ENCODE peak calls at places on chromosomes 7 and 10, in seven cellular contexts. X is colonic mucosa; N is sigmoid colon; C is foreskin fibroblast; M is fibroblast of pulmonary artery; I is CD4-positive, CD25-positive, alpha-beta regulatory T cell; K is cardiac muscle cell. W is an unnamed sample.

GRCh38 chr7:27071622-27072390 is 24.0 kb downstream of the HOXA1 start:
- DNase-seq in X (no peak), N (no peak), C (no peak), M (no peak), I (no peak), K (no peak), W (no peak)

GRCh38 chr7:158771213-158771817 is 58.0 kb downstream of the ESYT2 start:
- DNase-seq in X (no peak), N (no peak), C (peak), M (no peak), I (no peak), K (no peak), W (no peak)

GRCh38 chr10:72259491-72260214 is 14.1 kb upstream of the DDIT4 start:
- DNase-seq in X (no peak), N (peak), C (peak), M (peak), I (no peak), K (peak), W (peak)

GRCh38 chr10:100020161-100020882 is 10.6 kb upstream of the DNMBP start:
- DNase-seq in X (no peak), N (no peak), C (no peak), M (no peak), I (peak), K (no peak), W (peak)

GRCh38 chr7:55441002-55441401 is 75.9 kb downstream of the LANCL2 start:
- DNase-seq in X (no peak), N (no peak), C (no peak), M (no peak), I (no peak), K (no peak), W (no peak)

GRCh38 chr10:30829921-30830671 is 200.5 kb upstream of the LYZL2 start:
- DNase-seq in X (no peak), N (no peak), C (peak), M (peak), I (no peak), K (peak), W (no peak)

GRCh38 chr7:42272793-42273665 is 36.0 kb upstream of the GLI3 start:
- DNase-seq in X (no peak), N (no peak), C (peak), M (peak), I (no peak), K (peak), W (peak)

GRCh38 chr7:142357953-142358520 is 100.2 kb upstream of the PRSS58 start:
- DNase-seq in X (peak), N (no peak), C (peak), M (peak), I (peak), K (peak), W (peak)

GRCh38 chr7:29858080-29858951 is 52.0 kb downstream of the WIPF3 start:
- DNase-seq in X (no peak), N (no peak), C (no peak), M (no peak), I (no peak), K (no peak), W (no peak)

GRCh38 chr7:106139253-106140251 is 27.4 kb upstream of the SYPL1 start:
- DNase-seq in X (no peak), N (peak), C (peak), M (peak), I (no peak), K (peak), W (no peak)

GRCh38 chr7:1331026-1331425 is 98.4 kb downstream of the UNCX start:
- DNase-seq in X (no peak), N (peak), C (no peak), M (no peak), I (no peak), K (no peak), W (no peak)

GRCh38 chr7:20798081-20798693 is 11.5 kb upstream of the SP8 start:
- DNase-seq in X (peak), N (no peak), C (peak), M (no peak), I (peak), K (no peak), W (no peak)

GRCh38 chr10:5811387-5811821 is 1.8 kb downstream of the GDI2 start:
- DNase-seq in X (peak), N (no peak), C (peak), M (peak), I (peak), K (peak), W (peak)

GRCh38 chr7:69599211-69599878 is 1.1 kb downstream of the AUTS2 start:
- DNase-seq in X (no peak), N (peak), C (peak), M (no peak), I (no peak), K (no peak), W (peak)

GRCh38 chr7:130281227-130281626 is 11.7 kb upstream of the CPA4 start:
- DNase-seq in X (no peak), N (no peak), C (peak), M (peak), I (no peak), K (peak), W (no peak)

GRCh38 chr7:112144284-112145059 is 61.7 kb downstream of the DOCK4 start:
- DNase-seq in X (no peak), N (no peak), C (no peak), M (peak), I (no peak), K (peak), W (no peak)
- H3K4me3 ChIP-seq in X (no peak), N (no peak), C (no peak), M (no peak), I (no peak), K (no peak), W (no peak)

DNA sequence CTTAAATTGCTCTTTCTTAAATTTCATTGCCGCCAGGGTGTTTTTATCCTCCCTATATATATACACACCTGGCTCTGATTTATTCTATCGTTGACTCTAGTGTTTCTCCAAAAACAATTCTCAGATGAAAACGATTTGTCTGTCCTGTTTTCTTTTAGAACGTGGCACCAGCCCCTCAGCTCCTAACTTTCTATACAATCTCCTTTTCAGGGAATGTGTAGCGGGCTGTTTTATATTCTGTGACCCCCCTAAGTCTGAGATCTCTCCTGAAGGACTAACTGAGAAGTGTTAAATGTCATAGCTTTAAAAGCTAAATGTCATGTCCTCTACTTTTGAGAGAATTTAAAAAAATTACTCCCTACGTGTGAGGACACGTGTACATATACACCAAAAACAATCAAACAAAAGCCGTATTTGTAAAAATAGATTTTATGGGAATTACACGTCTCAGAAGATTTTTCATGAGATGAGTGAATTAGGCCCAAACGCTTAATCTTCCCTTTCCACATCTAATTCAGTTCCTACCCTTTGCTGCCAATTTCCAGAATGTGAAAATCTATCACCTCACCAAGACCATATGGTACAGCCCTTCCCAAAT is 791 bp upstream of the CTTNBP2 start:
- DNase-seq in X (no peak), N (no peak), C (no peak), M (no peak), I (no peak), K (no peak), W (no peak)
- H3K4me3 ChIP-seq in X (peak), N (peak), C (peak), M (peak), I (no peak), K (peak), W (no peak)

DNA sequence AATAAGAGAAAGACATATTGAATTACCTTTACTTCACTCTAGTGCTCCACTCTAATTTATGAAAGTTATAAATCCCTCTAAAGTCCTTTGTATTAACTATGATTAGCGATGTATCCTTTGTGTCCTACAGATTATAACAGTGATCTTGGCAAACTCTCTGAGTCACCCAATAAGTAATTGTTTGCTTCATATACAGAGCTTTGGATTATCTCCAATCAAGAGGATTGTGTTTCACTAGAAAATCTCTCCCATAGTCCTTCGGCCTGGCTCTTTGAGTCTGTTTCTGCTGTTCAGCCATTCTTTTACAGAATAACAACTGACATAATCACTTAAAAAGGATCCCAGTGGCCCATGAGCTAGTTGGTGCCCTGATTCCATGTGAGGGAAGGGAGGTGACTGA is 9.5 kb downstream of the LMOD2 start:
- DNase-seq in X (no peak), N (no peak), C (peak), M (no peak), I (no peak), K (no peak), W (no peak)
- H3K4me3 ChIP-seq in X (no peak), N (no peak), C (no peak), M (no peak), I (no peak), K (no peak), W (no peak)

DNA sequence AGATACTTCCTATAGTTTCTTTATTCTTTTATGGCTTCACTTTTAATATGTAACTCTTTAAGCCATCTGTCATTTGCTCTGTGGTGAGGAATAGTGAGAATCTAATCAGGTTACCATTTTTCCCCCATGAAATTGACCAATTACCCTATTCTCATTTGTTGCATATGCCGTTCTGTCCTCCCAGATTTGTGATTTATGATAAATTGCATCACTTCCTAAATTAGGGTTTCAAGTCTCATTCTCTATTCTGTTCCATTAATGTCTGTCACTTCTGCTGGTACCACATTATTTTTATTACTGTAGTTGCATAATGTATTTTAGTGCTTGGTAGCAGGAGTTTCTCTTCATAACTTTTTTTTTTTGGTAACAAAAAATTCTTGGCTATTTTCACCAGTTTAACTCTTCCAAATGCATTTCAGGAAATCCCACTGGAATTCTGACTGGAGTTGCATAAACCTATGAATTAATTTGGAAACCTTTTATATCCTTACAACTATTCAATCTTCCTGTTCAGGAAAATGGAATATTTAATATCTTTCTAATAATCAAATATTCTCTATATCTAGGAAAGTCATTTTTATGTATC is 44.0 kb upstream of the FAM133B start:
- DNase-seq in X (no peak), N (no peak), C (peak), M (no peak), I (no peak), K (no peak), W (no peak)
- H3K4me3 ChIP-seq in X (no peak), N (no peak), C (no peak), M (no peak), I (no peak), K (no peak), W (no peak)

GRCh38 chr10:89301231-89301630 is 615 bp upstream of the IFIT2 start:
- DNase-seq in X (peak), N (no peak), C (peak), M (peak), I (peak), K (peak), W (peak)
- H3K4me3 ChIP-seq in X (peak), N (peak), C (peak), M (peak), I (peak), K (no peak), W (peak)

GRCh38 chr7:7857143-7857583 is 111.4 kb upstream of the GLCCI1 start:
- DNase-seq in X (no peak), N (no peak), C (peak), M (no peak), I (no peak), K (no peak), W (peak)

GRCh38 chr7:7861211-7861633 is 107.4 kb upstream of the GLCCI1 start:
- DNase-seq in X (no peak), N (no peak), C (peak), M (peak), I (no peak), K (peak), W (no peak)

GRCh38 chr7:7858559-7858958 is 110.0 kb upstream of the GLCCI1 start:
- DNase-seq in X (no peak), N (no peak), C (no peak), M (no peak), I (no peak), K (no peak), W (no peak)

GRCh38 chr7:7867835-7868234 is 100.8 kb upstream of the GLCCI1 start:
- DNase-seq in X (no peak), N (no peak), C (no peak), M (no peak), I (no peak), K (no peak), W (peak)

DNA sequence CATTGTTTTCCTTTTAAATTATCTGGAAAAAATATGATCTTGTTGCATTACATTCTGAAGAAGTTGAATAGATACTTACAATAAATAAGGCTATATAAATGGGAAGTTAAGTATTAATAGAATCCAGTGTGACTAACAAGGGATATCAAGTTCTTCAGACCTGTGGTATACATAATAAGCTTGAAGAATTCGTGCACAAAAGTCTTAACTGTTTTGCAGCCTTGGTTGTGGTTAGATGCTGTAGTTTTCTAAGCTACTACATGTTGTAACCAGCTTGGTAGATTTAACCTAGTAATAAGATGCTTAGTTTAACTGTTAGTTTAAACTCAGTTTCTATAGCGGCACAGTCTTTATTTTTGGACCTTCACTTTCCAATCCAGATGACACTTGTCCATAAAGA is 106.2 kb upstream of the GLCCI1 start:
- DNase-seq in X (no peak), N (no peak), C (peak), M (no peak), I (no peak), K (no peak), W (no peak)
- H3K4me3 ChIP-seq in X (no peak), N (no peak), C (no peak), M (no peak), I (no peak), K (no peak), W (no peak)

GRCh38 chr7:33816106-33816505 is 89.2 kb upstream of the BMPER start:
- DNase-seq in X (no peak), N (no peak), C (no peak), M (no peak), I (no peak), K (no peak), W (no peak)

GRCh38 chr7:33814958-33815735 is 90.2 kb upstream of the BMPER start:
- DNase-seq in X (no peak), N (no peak), C (no peak), M (no peak), I (no peak), K (no peak), W (no peak)

GRCh38 chr7:33809218-33809617 is 96.1 kb upstream of the BMPER start:
- DNase-seq in X (no peak), N (no peak), C (peak), M (no peak), I (no peak), K (peak), W (no peak)

GRCh38 chr7:33813331-33813730 is 92.0 kb upstream of the BMPER start:
- DNase-seq in X (no peak), N (no peak), C (no peak), M (peak), I (no peak), K (peak), W (no peak)

GRCh38 chr7:33814400-33814799 is 90.9 kb upstream of the BMPER start:
- DNase-seq in X (no peak), N (no peak), C (no peak), M (peak), I (peak), K (peak), W (no peak)
- H3K4me3 ChIP-seq in X (no peak), N (no peak), C (no peak), M (no peak), I (no peak), K (no peak), W (no peak)

GRCh38 chr10:119896061-119896655 is 3.6 kb downstream of the SEC23IP start:
- DNase-seq in X (peak), N (no peak), C (peak), M (peak), I (no peak), K (peak), W (no peak)
- H3K4me3 ChIP-seq in X (no peak), N (no peak), C (no peak), M (no peak), I (no peak), K (no peak), W (no peak)

GRCh38 chr10:23263441-23264164 is 71.5 kb downstream of the PTF1A start:
- DNase-seq in X (no peak), N (no peak), C (no peak), M (no peak), I (no peak), K (no peak), W (no peak)

DNA sequence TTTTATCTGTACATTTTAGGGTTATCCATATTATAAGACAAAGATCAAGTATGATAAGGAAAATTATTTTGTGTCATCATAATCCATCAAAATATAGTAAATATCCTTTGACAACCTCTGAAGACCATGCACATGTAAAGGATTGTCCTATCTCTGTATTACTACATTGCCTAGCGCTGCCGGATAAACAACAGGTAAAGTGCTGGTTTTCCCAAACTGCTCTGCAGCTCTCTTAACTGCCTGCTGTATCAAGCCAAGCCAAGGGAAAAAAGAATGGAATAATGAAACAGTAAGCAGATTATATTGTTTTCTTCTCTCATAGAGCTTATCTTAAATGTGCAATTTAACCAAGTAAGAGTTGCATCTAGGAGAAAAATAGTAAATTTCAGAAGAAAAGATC is 70.8 kb downstream of the PTF1A start:
- DNase-seq in X (no peak), N (no peak), C (no peak), M (no peak), I (no peak), K (no peak), W (no peak)
- H3K4me3 ChIP-seq in X (no peak), N (no peak), C (no peak), M (no peak), I (no peak), K (no peak), W (no peak)

DNA sequence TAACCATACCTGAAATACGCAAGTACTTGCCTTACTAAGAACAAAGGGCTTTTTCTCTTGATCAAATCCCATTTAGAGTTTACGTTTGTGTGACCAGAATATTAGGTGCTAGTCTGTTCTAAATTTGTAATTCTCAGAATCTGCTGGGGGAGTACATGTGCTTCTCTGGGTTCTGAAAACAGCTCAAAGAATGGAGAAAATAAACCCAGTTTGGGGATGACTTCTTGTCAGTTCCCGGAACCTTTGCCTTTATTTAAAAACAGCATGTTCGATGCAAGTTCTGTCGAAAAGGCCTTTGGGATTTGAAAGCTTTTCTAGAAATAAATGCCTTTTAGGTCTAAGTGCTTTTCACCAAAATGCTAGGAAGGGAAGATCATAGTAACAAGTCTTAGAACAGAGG is 147.0 kb downstream of the ARID5B start:
- DNase-seq in X (no peak), N (no peak), C (no peak), M (no peak), I (peak), K (no peak), W (no peak)
- H3K4me3 ChIP-seq in X (peak), N (peak), C (peak), M (peak), I (peak), K (no peak), W (peak)